ENCODE peak calls at places on chromosomes 2 and 18, in ten cellular contexts. One of them, this sample, is unnamed.

GRCh38 chr2:97728091-97728596 is 14.8 kb downstream of the ZAP70 start:
- DNase-seq in AML-193: no peak
- DNase-seq in skeletal muscle cell: peak
- DNase-seq in HL-60: no peak
- DNase-seq in activated T-cell treated with anti-CD3 and anti-CD28 coated beads for 1 hour: no peak
- DNase-seq in left lobe of liver: no peak
- DNase-seq in endothelial cell: no peak
- DNase-seq in progenitor cell of endocrine pancreas: no peak
- DNase-seq in stimulated activated CD4-positive, alpha-beta T cell treated with anti-CD3 and anti-CD28 coated beads, Interleukin-15, amount 100 ng/mL, for 24 hours: peak
- DNase-seq in left cardiac atrium: peak
- DNase-seq in this sample: no peak

GRCh38 chr2:175567435-175568061 is 386.0 kb upstream of the ATP5MC3 start:
- DNase-seq in left cardiac atrium: no peak
- DNase-seq in skeletal muscle cell: no peak
- DNase-seq in activated T-cell treated with anti-CD3 and anti-CD28 coated beads for 1 hour: no peak
- DNase-seq in stimulated activated CD4-positive, alpha-beta T cell treated with anti-CD3 and anti-CD28 coated beads, Interleukin-15, amount 100 ng/mL, for 24 hours: no peak
- DNase-seq in endothelial cell: no peak
- DNase-seq in left lobe of liver: no peak
- DNase-seq in progenitor cell of endocrine pancreas: no peak
- DNase-seq in AML-193: no peak
- DNase-seq in HL-60: no peak
- DNase-seq in this sample: no peak

GRCh38 chr18:8834837-8835236 is 129.5 kb downstream of the MTCL1 start:
- DNase-seq in left cardiac atrium: no peak
- DNase-seq in endothelial cell: no peak
- DNase-seq in AML-193: no peak
- DNase-seq in activated T-cell treated with anti-CD3 and anti-CD28 coated beads for 1 hour: no peak
- DNase-seq in HL-60: no peak
- DNase-seq in progenitor cell of endocrine pancreas: no peak
- DNase-seq in stimulated activated CD4-positive, alpha-beta T cell treated with anti-CD3 and anti-CD28 coated beads, Interleukin-15, amount 100 ng/mL, for 24 hours: no peak
- DNase-seq in left lobe of liver: no peak
- DNase-seq in skeletal muscle cell: no peak
- DNase-seq in this sample: no peak

GRCh38 chr2:19711470-19712372 is 190.1 kb downstream of the TTC32 start:
- DNase-seq in activated T-cell treated with anti-CD3 and anti-CD28 coated beads for 1 hour: no peak
- DNase-seq in left lobe of liver: no peak
- DNase-seq in progenitor cell of endocrine pancreas: no peak
- DNase-seq in stimulated activated CD4-positive, alpha-beta T cell treated with anti-CD3 and anti-CD28 coated beads, Interleukin-15, amount 100 ng/mL, for 24 hours: peak
- DNase-seq in skeletal muscle cell: peak
- DNase-seq in AML-193: no peak
- DNase-seq in HL-60: no peak
- DNase-seq in endothelial cell: peak
- DNase-seq in left cardiac atrium: peak
- DNase-seq in this sample: no peak

GRCh38 chr2:171939058-171939753 is 16.9 kb downstream of the HAT1 start:
- DNase-seq in AML-193: no peak
- DNase-seq in skeletal muscle cell: no peak
- DNase-seq in stimulated activated CD4-positive, alpha-beta T cell treated with anti-CD3 and anti-CD28 coated beads, Interleukin-15, amount 100 ng/mL, for 24 hours: no peak
- DNase-seq in left lobe of liver: no peak
- DNase-seq in progenitor cell of endocrine pancreas: no peak
- DNase-seq in left cardiac atrium: no peak
- DNase-seq in HL-60: no peak
- DNase-seq in activated T-cell treated with anti-CD3 and anti-CD28 coated beads for 1 hour: no peak
- DNase-seq in endothelial cell: no peak
- DNase-seq in this sample: no peak

GRCh38 chr2:206083602-206084467 is 2.1 kb downstream of the INO80D start:
- DNase-seq in activated T-cell treated with anti-CD3 and anti-CD28 coated beads for 1 hour: no peak
- DNase-seq in progenitor cell of endocrine pancreas: no peak
- DNase-seq in AML-193: peak
- DNase-seq in HL-60: peak
- DNase-seq in endothelial cell: peak
- DNase-seq in stimulated activated CD4-positive, alpha-beta T cell treated with anti-CD3 and anti-CD28 coated beads, Interleukin-15, amount 100 ng/mL, for 24 hours: peak
- DNase-seq in left cardiac atrium: no peak
- DNase-seq in left lobe of liver: no peak
- DNase-seq in skeletal muscle cell: no peak
- DNase-seq in this sample: no peak

GRCh38 chr2:61720911-61721310 is 132.9 kb downstream of the FAM161A start:
- DNase-seq in progenitor cell of endocrine pancreas: no peak
- DNase-seq in activated T-cell treated with anti-CD3 and anti-CD28 coated beads for 1 hour: no peak
- DNase-seq in left cardiac atrium: no peak
- DNase-seq in skeletal muscle cell: no peak
- DNase-seq in left lobe of liver: no peak
- DNase-seq in HL-60: no peak
- DNase-seq in AML-193: no peak
- DNase-seq in endothelial cell: no peak
- DNase-seq in stimulated activated CD4-positive, alpha-beta T cell treated with anti-CD3 and anti-CD28 coated beads, Interleukin-15, amount 100 ng/mL, for 24 hours: no peak
- DNase-seq in this sample: no peak

GRCh38 chr2:16105178-16105663 is 164.9 kb downstream of the MYCN start:
- DNase-seq in endothelial cell: no peak
- DNase-seq in AML-193: no peak
- DNase-seq in skeletal muscle cell: no peak
- DNase-seq in left cardiac atrium: no peak
- DNase-seq in HL-60: no peak
- DNase-seq in stimulated activated CD4-positive, alpha-beta T cell treated with anti-CD3 and anti-CD28 coated beads, Interleukin-15, amount 100 ng/mL, for 24 hours: no peak
- DNase-seq in left lobe of liver: no peak
- DNase-seq in progenitor cell of endocrine pancreas: no peak
- DNase-seq in activated T-cell treated with anti-CD3 and anti-CD28 coated beads for 1 hour: no peak
- DNase-seq in this sample: no peak

GRCh38 chr2:31075936-31076590 is 62.2 kb downstream of the GALNT14 start:
- DNase-seq in HL-60: no peak
- DNase-seq in activated T-cell treated with anti-CD3 and anti-CD28 coated beads for 1 hour: no peak
- DNase-seq in skeletal muscle cell: no peak
- DNase-seq in left lobe of liver: peak
- DNase-seq in stimulated activated CD4-positive, alpha-beta T cell treated with anti-CD3 and anti-CD28 coated beads, Interleukin-15, amount 100 ng/mL, for 24 hours: no peak
- DNase-seq in left cardiac atrium: no peak
- DNase-seq in progenitor cell of endocrine pancreas: no peak
- DNase-seq in AML-193: no peak
- DNase-seq in endothelial cell: no peak
- DNase-seq in this sample: no peak

GRCh38 chr2:188158337-188159100 is 133.2 kb upstream of the GULP1 start:
- DNase-seq in endothelial cell: no peak
- DNase-seq in HL-60: no peak
- DNase-seq in left lobe of liver: no peak
- DNase-seq in skeletal muscle cell: peak
- DNase-seq in left cardiac atrium: no peak
- DNase-seq in progenitor cell of endocrine pancreas: no peak
- DNase-seq in AML-193: no peak
- DNase-seq in stimulated activated CD4-positive, alpha-beta T cell treated with anti-CD3 and anti-CD28 coated beads, Interleukin-15, amount 100 ng/mL, for 24 hours: no peak
- DNase-seq in activated T-cell treated with anti-CD3 and anti-CD28 coated beads for 1 hour: no peak
- DNase-seq in this sample: no peak

GRCh38 chr2:231946241-231946814 is 15.2 kb upstream of the DIS3L2 start:
- DNase-seq in HL-60: no peak
- DNase-seq in skeletal muscle cell: no peak
- DNase-seq in endothelial cell: no peak
- DNase-seq in stimulated activated CD4-positive, alpha-beta T cell treated with anti-CD3 and anti-CD28 coated beads, Interleukin-15, amount 100 ng/mL, for 24 hours: no peak
- DNase-seq in left lobe of liver: no peak
- DNase-seq in progenitor cell of endocrine pancreas: no peak
- DNase-seq in left cardiac atrium: no peak
- DNase-seq in AML-193: no peak
- DNase-seq in activated T-cell treated with anti-CD3 and anti-CD28 coated beads for 1 hour: no peak
- DNase-seq in this sample: no peak

GRCh38 chr2:12416600-12416999 is 300.1 kb upstream of the TRIB2 start:
- DNase-seq in AML-193: peak
- DNase-seq in stimulated activated CD4-positive, alpha-beta T cell treated with anti-CD3 and anti-CD28 coated beads, Interleukin-15, amount 100 ng/mL, for 24 hours: peak
- DNase-seq in endothelial cell: peak
- DNase-seq in left cardiac atrium: peak
- DNase-seq in activated T-cell treated with anti-CD3 and anti-CD28 coated beads for 1 hour: peak
- DNase-seq in skeletal muscle cell: no peak
- DNase-seq in progenitor cell of endocrine pancreas: no peak
- DNase-seq in HL-60: peak
- DNase-seq in left lobe of liver: peak
- DNase-seq in this sample: no peak

GRCh38 chr2:240095556-240096523 is 40.3 kb downstream of the COPS9 start:
- DNase-seq in progenitor cell of endocrine pancreas: no peak
- DNase-seq in skeletal muscle cell: no peak
- DNase-seq in left cardiac atrium: no peak
- DNase-seq in left lobe of liver: no peak
- DNase-seq in stimulated activated CD4-positive, alpha-beta T cell treated with anti-CD3 and anti-CD28 coated beads, Interleukin-15, amount 100 ng/mL, for 24 hours: no peak
- DNase-seq in endothelial cell: no peak
- DNase-seq in activated T-cell treated with anti-CD3 and anti-CD28 coated beads for 1 hour: no peak
- DNase-seq in AML-193: no peak
- DNase-seq in HL-60: no peak
- DNase-seq in this sample: no peak

GRCh38 chr2:207390302-207391095 is 139.3 kb upstream of the CREB1 start:
- DNase-seq in stimulated activated CD4-positive, alpha-beta T cell treated with anti-CD3 and anti-CD28 coated beads, Interleukin-15, amount 100 ng/mL, for 24 hours: no peak
- DNase-seq in skeletal muscle cell: no peak
- DNase-seq in activated T-cell treated with anti-CD3 and anti-CD28 coated beads for 1 hour: no peak
- DNase-seq in AML-193: no peak
- DNase-seq in progenitor cell of endocrine pancreas: no peak
- DNase-seq in endothelial cell: no peak
- DNase-seq in left lobe of liver: no peak
- DNase-seq in left cardiac atrium: no peak
- DNase-seq in HL-60: no peak
- DNase-seq in this sample: no peak

GRCh38 chr2:71546777-71547281 is 93.5 kb downstream of the DYSF start:
- DNase-seq in progenitor cell of endocrine pancreas: no peak
- DNase-seq in stimulated activated CD4-positive, alpha-beta T cell treated with anti-CD3 and anti-CD28 coated beads, Interleukin-15, amount 100 ng/mL, for 24 hours: no peak
- DNase-seq in skeletal muscle cell: no peak
- DNase-seq in left cardiac atrium: no peak
- DNase-seq in left lobe of liver: no peak
- DNase-seq in activated T-cell treated with anti-CD3 and anti-CD28 coated beads for 1 hour: no peak
- DNase-seq in endothelial cell: no peak
- DNase-seq in AML-193: no peak
- DNase-seq in HL-60: no peak
- DNase-seq in this sample: no peak

GRCh38 chr2:238096311-238097011 is 3.7 kb upstream of the ESPNL start:
- DNase-seq in activated T-cell treated with anti-CD3 and anti-CD28 coated beads for 1 hour: no peak
- DNase-seq in left lobe of liver: no peak
- DNase-seq in left cardiac atrium: no peak
- DNase-seq in endothelial cell: no peak
- DNase-seq in AML-193: no peak
- DNase-seq in progenitor cell of endocrine pancreas: no peak
- DNase-seq in HL-60: no peak
- DNase-seq in stimulated activated CD4-positive, alpha-beta T cell treated with anti-CD3 and anti-CD28 coated beads, Interleukin-15, amount 100 ng/mL, for 24 hours: no peak
- DNase-seq in skeletal muscle cell: no peak
- DNase-seq in this sample: no peak

GRCh38 chr2:71546275-71546638 is 92.9 kb downstream of the DYSF start:
- DNase-seq in progenitor cell of endocrine pancreas: no peak
- DNase-seq in skeletal muscle cell: no peak
- DNase-seq in endothelial cell: no peak
- DNase-seq in left cardiac atrium: no peak
- DNase-seq in activated T-cell treated with anti-CD3 and anti-CD28 coated beads for 1 hour: no peak
- DNase-seq in left lobe of liver: no peak
- DNase-seq in stimulated activated CD4-positive, alpha-beta T cell treated with anti-CD3 and anti-CD28 coated beads, Interleukin-15, amount 100 ng/mL, for 24 hours: no peak
- DNase-seq in AML-193: no peak
- DNase-seq in HL-60: no peak
- DNase-seq in this sample: no peak

GRCh38 chr2:179170897-179171296 is 93.7 kb downstream of the SESTD1 start:
- DNase-seq in AML-193: no peak
- DNase-seq in left lobe of liver: no peak
- DNase-seq in progenitor cell of endocrine pancreas: no peak
- DNase-seq in left cardiac atrium: no peak
- DNase-seq in stimulated activated CD4-positive, alpha-beta T cell treated with anti-CD3 and anti-CD28 coated beads, Interleukin-15, amount 100 ng/mL, for 24 hours: no peak
- DNase-seq in HL-60: no peak
- DNase-seq in skeletal muscle cell: no peak
- DNase-seq in endothelial cell: no peak
- DNase-seq in activated T-cell treated with anti-CD3 and anti-CD28 coated beads for 1 hour: no peak
- DNase-seq in this sample: no peak

GRCh38 chr18:77105021-77105420 is 27.6 kb downstream of the MBP start:
- DNase-seq in progenitor cell of endocrine pancreas: no peak
- DNase-seq in left cardiac atrium: no peak
- DNase-seq in skeletal muscle cell: no peak
- DNase-seq in left lobe of liver: no peak
- DNase-seq in endothelial cell: no peak
- DNase-seq in activated T-cell treated with anti-CD3 and anti-CD28 coated beads for 1 hour: no peak
- DNase-seq in stimulated activated CD4-positive, alpha-beta T cell treated with anti-CD3 and anti-CD28 coated beads, Interleukin-15, amount 100 ng/mL, for 24 hours: peak
- DNase-seq in AML-193: no peak
- DNase-seq in HL-60: no peak
- DNase-seq in this sample: no peak

GRCh38 chr2:130912471-130912870 is 75.8 kb downstream of the ARHGEF4 start:
- DNase-seq in left lobe of liver: no peak
- DNase-seq in HL-60: no peak
- DNase-seq in skeletal muscle cell: no peak
- DNase-seq in left cardiac atrium: no peak
- DNase-seq in activated T-cell treated with anti-CD3 and anti-CD28 coated beads for 1 hour: no peak
- DNase-seq in endothelial cell: no peak
- DNase-seq in progenitor cell of endocrine pancreas: no peak
- DNase-seq in AML-193: no peak
- DNase-seq in stimulated activated CD4-positive, alpha-beta T cell treated with anti-CD3 and anti-CD28 coated beads, Interleukin-15, amount 100 ng/mL, for 24 hours: no peak
- DNase-seq in this sample: no peak

GRCh38 chr18:71485578-71485977 is 1058.6 kb downstream of the CBLN2 start:
- DNase-seq in left lobe of liver: no peak
- DNase-seq in progenitor cell of endocrine pancreas: no peak
- DNase-seq in HL-60: no peak
- DNase-seq in AML-193: no peak
- DNase-seq in endothelial cell: no peak
- DNase-seq in stimulated activated CD4-positive, alpha-beta T cell treated with anti-CD3 and anti-CD28 coated beads, Interleukin-15, amount 100 ng/mL, for 24 hours: no peak
- DNase-seq in activated T-cell treated with anti-CD3 and anti-CD28 coated beads for 1 hour: no peak
- DNase-seq in left cardiac atrium: no peak
- DNase-seq in skeletal muscle cell: no peak
- DNase-seq in this sample: no peak

GRCh38 chr2:160493227-160494028 is at the start of gene RBMS1:
- DNase-seq in activated T-cell treated with anti-CD3 and anti-CD28 coated beads for 1 hour: peak
- DNase-seq in stimulated activated CD4-positive, alpha-beta T cell treated with anti-CD3 and anti-CD28 coated beads, Interleukin-15, amount 100 ng/mL, for 24 hours: peak
- DNase-seq in endothelial cell: peak
- DNase-seq in left lobe of liver: peak
- DNase-seq in left cardiac atrium: peak
- DNase-seq in progenitor cell of endocrine pancreas: peak
- DNase-seq in AML-193: no peak
- DNase-seq in HL-60: peak
- DNase-seq in skeletal muscle cell: no peak
- DNase-seq in this sample: peak

GRCh38 chr2:201936817-201937216 is 96.8 kb upstream of the FZD7 start:
- DNase-seq in skeletal muscle cell: no peak
- DNase-seq in AML-193: no peak
- DNase-seq in endothelial cell: no peak
- DNase-seq in activated T-cell treated with anti-CD3 and anti-CD28 coated beads for 1 hour: no peak
- DNase-seq in left cardiac atrium: no peak
- DNase-seq in stimulated activated CD4-positive, alpha-beta T cell treated with anti-CD3 and anti-CD28 coated beads, Interleukin-15, amount 100 ng/mL, for 24 hours: no peak
- DNase-seq in HL-60: no peak
- DNase-seq in progenitor cell of endocrine pancreas: no peak
- DNase-seq in left lobe of liver: no peak
- DNase-seq in this sample: peak

GRCh38 chr2:74959106-74959751 is 786 bp downstream of the POLE4 start:
- DNase-seq in stimulated activated CD4-positive, alpha-beta T cell treated with anti-CD3 and anti-CD28 coated beads, Interleukin-15, amount 100 ng/mL, for 24 hours: peak
- DNase-seq in HL-60: no peak
- DNase-seq in left cardiac atrium: no peak
- DNase-seq in endothelial cell: no peak
- DNase-seq in skeletal muscle cell: no peak
- DNase-seq in AML-193: no peak
- DNase-seq in progenitor cell of endocrine pancreas: no peak
- DNase-seq in left lobe of liver: no peak
- DNase-seq in activated T-cell treated with anti-CD3 and anti-CD28 coated beads for 1 hour: no peak
- DNase-seq in this sample: no peak

GRCh38 chr2:40488927-40489677 is 37.2 kb upstream of the SLC8A1 start:
- DNase-seq in endothelial cell: no peak
- DNase-seq in stimulated activated CD4-positive, alpha-beta T cell treated with anti-CD3 and anti-CD28 coated beads, Interleukin-15, amount 100 ng/mL, for 24 hours: no peak
- DNase-seq in progenitor cell of endocrine pancreas: no peak
- DNase-seq in left cardiac atrium: no peak
- DNase-seq in skeletal muscle cell: no peak
- DNase-seq in AML-193: no peak
- DNase-seq in left lobe of liver: no peak
- DNase-seq in HL-60: peak
- DNase-seq in activated T-cell treated with anti-CD3 and anti-CD28 coated beads for 1 hour: no peak
- DNase-seq in this sample: no peak

GRCh38 chr2:191629001-191629453 is 48.9 kb upstream of the NABP1 start:
- DNase-seq in AML-193: no peak
- DNase-seq in left cardiac atrium: no peak
- DNase-seq in left lobe of liver: no peak
- DNase-seq in skeletal muscle cell: no peak
- DNase-seq in progenitor cell of endocrine pancreas: no peak
- DNase-seq in stimulated activated CD4-positive, alpha-beta T cell treated with anti-CD3 and anti-CD28 coated beads, Interleukin-15, amount 100 ng/mL, for 24 hours: no peak
- DNase-seq in activated T-cell treated with anti-CD3 and anti-CD28 coated beads for 1 hour: no peak
- DNase-seq in endothelial cell: no peak
- DNase-seq in HL-60: no peak
- DNase-seq in this sample: no peak

GRCh38 chr18:22846088-22846683 is 86.9 kb upstream of the RBBP8 start:
- DNase-seq in skeletal muscle cell: no peak
- DNase-seq in left cardiac atrium: no peak
- DNase-seq in left lobe of liver: no peak
- DNase-seq in AML-193: peak
- DNase-seq in progenitor cell of endocrine pancreas: no peak
- DNase-seq in activated T-cell treated with anti-CD3 and anti-CD28 coated beads for 1 hour: no peak
- DNase-seq in endothelial cell: no peak
- DNase-seq in stimulated activated CD4-positive, alpha-beta T cell treated with anti-CD3 and anti-CD28 coated beads, Interleukin-15, amount 100 ng/mL, for 24 hours: no peak
- DNase-seq in HL-60: no peak
- DNase-seq in this sample: no peak

GRCh38 chr2:149167941-149168340 is 129.4 kb downstream of the LYPD6B start:
- DNase-seq in endothelial cell: no peak
- DNase-seq in progenitor cell of endocrine pancreas: no peak
- DNase-seq in left lobe of liver: no peak
- DNase-seq in left cardiac atrium: no peak
- DNase-seq in stimulated activated CD4-positive, alpha-beta T cell treated with anti-CD3 and anti-CD28 coated beads, Interleukin-15, amount 100 ng/mL, for 24 hours: no peak
- DNase-seq in AML-193: peak
- DNase-seq in HL-60: peak
- DNase-seq in activated T-cell treated with anti-CD3 and anti-CD28 coated beads for 1 hour: no peak
- DNase-seq in skeletal muscle cell: no peak
- DNase-seq in this sample: no peak